ENCODE peak calls at places on chromosome 18, in four cellular contexts. A is stimulated activated CD4-positive, alpha-beta T cell treated with anti-CD3 and anti-CD28 coated beads, Interleukin-2, amount 100 ng/mL, for 48 hours; Y is GM04503; P is T follicular helper cell. J is an unnamed sample.

GRCh38 chr18:24734058-24734457 is 273.6 kb downstream of the HRH4 start:
- DNase-seq in A (no peak), Y (no peak), P (no peak), J (no peak)

GRCh38 chr18:9095297-9096012 is 7.0 kb upstream of the NDUFV2 start:
- DNase-seq in A (no peak), Y (no peak), P (peak), J (no peak)

GRCh38 chr18:40917096-40917495 is 1037.9 kb upstream of the PIK3C3 start:
- DNase-seq in A (no peak), Y (no peak), P (no peak), J (no peak)

GRCh38 chr18:36499938-36500337 is 202.4 kb downstream of the FHOD3 start:
- DNase-seq in A (no peak), Y (no peak), P (no peak), J (no peak)

GRCh38 chr18:47168913-47169312 is 7.3 kb downstream of the IER3IP1 start:
- DNase-seq in A (no peak), Y (no peak), P (no peak), J (no peak)

GRCh38 chr18:5237083-5237722 is 40.1 kb upstream of the AKAIN1 start:
- DNase-seq in A (no peak), Y (no peak), P (peak), J (no peak)

GRCh38 chr18:48138660-48139426 is 208.4 kb upstream of the SMAD2 start:
- DNase-seq in A (no peak), Y (no peak), P (no peak), J (no peak)

GRCh38 chr18:58235001-58235436 is 191.0 kb downstream of the NEDD4L start:
- DNase-seq in A (no peak), Y (no peak), P (no peak), J (no peak)

GRCh38 chr18:7447629-7448028 is 119.5 kb upstream of the PTPRM start:
- DNase-seq in A (no peak), Y (no peak), P (no peak), J (no peak)